ENCODE peak calls at places on chromosomes 16 and 17, in ten cellular contexts. E, F, N, M, K, Z, Q, O, L and G are unnamed samples.

GRCh38 chr17:10705727-10706126 is 8.3 kb downstream of the ADPRM start:
- DNase-seq in Q (no peak), Z (no peak), K (no peak), E (no peak), F (no peak), O (no peak), N (no peak), M (no peak), L (no peak), G (no peak)

GRCh38 chr17:8225813-8226535 is 15.6 kb upstream of the AURKB start:
- DNase-seq in O (no peak), N (peak), K (peak), M (peak), E (peak), L (no peak), F (peak), Q (peak), Z (peak), G (peak)

GRCh38 chr16:648071-648785 is 937 bp upstream of the WDR90 start:
- DNase-seq in N (no peak), M (peak), Z (no peak), Q (no peak), K (no peak), F (peak), L (no peak), E (no peak), O (peak), G (peak)

GRCh38 chr17:7582401-7583252 is 1.0 kb upstream of the MPDU1 start:
- DNase-seq in K (no peak), M (no peak), E (peak), N (no peak), O (no peak), F (no peak), Z (no peak), L (peak), Q (no peak), G (no peak)

GRCh38 chr17:12666718-12667117 is 1.0 kb downstream of the MYOCD start:
- DNase-seq in K (no peak), N (no peak), F (no peak), E (no peak), Z (no peak), O (no peak), Q (no peak), L (no peak), M (no peak), G (no peak)

GRCh38 chr16:30805370-30806169 is 18.6 kb upstream of the ZNF629 start:
- DNase-seq in N (peak), O (peak), Q (peak), K (no peak), M (peak), L (peak), F (peak), Z (peak), E (peak), G (no peak)

GRCh38 chr17:2982854-2983636 is 80.4 kb downstream of the OR1D5 start:
- DNase-seq in K (no peak), F (no peak), N (no peak), M (peak), Z (no peak), O (no peak), Q (no peak), L (peak), E (no peak), G (no peak)

GRCh38 chr17:31690118-31690517 is 168.9 kb downstream of the COPRS start:
- DNase-seq in F (no peak), K (no peak), N (no peak), L (no peak), Z (no peak), M (no peak), O (no peak), Q (no peak), E (no peak), G (no peak)

GRCh38 chr17:66949501-66949900 is 15.0 kb upstream of the CACNG4 start:
- DNase-seq in Z (no peak), O (no peak), F (peak), L (no peak), E (no peak), N (no peak), M (no peak), Q (no peak), K (no peak), G (no peak)

GRCh38 chr16:82067042-82067809 is 32.2 kb downstream of the HSD17B2 start:
- DNase-seq in L (no peak), K (no peak), E (no peak), N (no peak), Q (no peak), M (no peak), Z (no peak), O (no peak), F (no peak), G (no peak)

GRCh38 chr16:83475108-83475507 is 332.7 kb upstream of the HSBP1 start:
- DNase-seq in F (peak), Q (no peak), L (no peak), N (no peak), O (no peak), E (no peak), M (no peak), K (no peak), Z (no peak), G (no peak)

GRCh38 chr17:78988152-78988551 is 8.4 kb upstream of the LGALS3BP start:
- DNase-seq in K (no peak), Q (no peak), Z (no peak), O (no peak), N (no peak), E (no peak), M (peak), L (no peak), F (no peak), G (no peak)

GRCh38 chr17:72661093-72661944 is 431.2 kb downstream of the SLC39A11 start:
- DNase-seq in K (no peak), N (no peak), E (no peak), Z (no peak), L (no peak), F (peak), M (no peak), Q (no peak), O (no peak), G (no peak)

GRCh38 chr17:1002412-1002753 is 5.5 kb downstream of the TIMM22 start:
- DNase-seq in N (no peak), K (no peak), O (no peak), F (peak), E (no peak), M (peak), Z (no peak), L (peak), Q (no peak), G (no peak)

GRCh38 chr17:50447870-50448573 is 20.7 kb downstream of the CHAD start:
- DNase-seq in M (no peak), L (no peak), F (no peak), K (no peak), N (no peak), O (no peak), Q (no peak), E (no peak), Z (no peak), G (no peak)

GRCh38 chr17:69457603-69458002 is 43.1 kb downstream of the MAP2K6 start:
- DNase-seq in Z (no peak), K (no peak), L (no peak), Q (no peak), O (no peak), M (no peak), E (no peak), F (no peak), N (no peak), G (no peak)

GRCh38 chr16:89401641-89402445 is 88.5 kb downstream of the ANKRD11 start:
- DNase-seq in M (no peak), F (no peak), Z (no peak), Q (no peak), K (no peak), E (peak), N (no peak), O (no peak), L (no peak), G (no peak)

GRCh38 chr16:51577621-51578303 is 426.7 kb upstream of the SALL1 start:
- DNase-seq in Z (no peak), K (no peak), L (no peak), F (peak), N (no peak), M (peak), Q (peak), O (no peak), E (no peak), G (no peak)

GRCh38 chr17:67574658-67575293 is 143.0 kb upstream of the NOL11 start:
- DNase-seq in Q (no peak), L (no peak), F (no peak), E (no peak), Z (no peak), M (no peak), O (peak), K (no peak), N (no peak), G (no peak)

GRCh38 chr17:36824678-36825091 is 112.6 kb upstream of the LHX1 start:
- DNase-seq in M (no peak), L (no peak), O (no peak), F (peak), E (no peak), Q (no peak), K (no peak), Z (no peak), N (no peak), G (no peak)

GRCh38 chr16:56988161-56988947 is 1.0 kb upstream of the NLRC5 start:
- DNase-seq in L (peak), E (no peak), F (no peak), N (no peak), K (no peak), M (no peak), Z (no peak), Q (no peak), O (no peak), G (no peak)

GRCh38 chr17:58576679-58577367 is 62.4 kb upstream of the MTMR4 start:
- DNase-seq in L (no peak), O (no peak), F (peak), E (no peak), K (no peak), Z (no peak), Q (no peak), M (no peak), N (no peak), G (no peak)